ENCODE peak calls at places on chromosome 9, in seven cellular contexts. L is dermis microvascular lymphatic vessel endothelial cell; C is activated CD8-positive, alpha-beta memory T cell treated with anti-CD3 and anti-CD28 coated beads for 1 hour; X is NB4; S is HTR-8/SVneo; Y is AG10803; G is CD8-positive, alpha-beta T cell. E is an unnamed sample.

GRCh38 chr9:33436445-33436844 is 10.9 kb downstream of the AQP3 start:
- DNase-seq in L (no peak), X (peak; percentile 71), Y (no peak), C (no peak), S (no peak), G (no peak), E (no peak)

GRCh38 chr9:22454021-22454420 is 7.4 kb downstream of the DMRTA1 start:
- DNase-seq in S (no peak), Y (no peak), C (no peak), L (no peak), G (no peak), X (no peak), E (no peak)

GRCh38 chr9:32590898-32591297 is 17.9 kb upstream of the NDUFB6 start:
- DNase-seq in L (no peak), S (no peak), X (no peak), Y (no peak), G (no peak), C (no peak), E (no peak)

GRCh38 chr9:37969130-37969529 is 65.2 kb upstream of the SLC25A51 start:
- DNase-seq in C (no peak), G (no peak), L (peak; percentile 77), X (no peak), Y (no peak), S (no peak), E (no peak)

GRCh38 chr9:4639420-4639819 is 22.7 kb upstream of the PLPP6 start:
- DNase-seq in L (no peak), C (no peak), Y (no peak), G (no peak), X (no peak), S (no peak), E (no peak)

GRCh38 chr9:129333961-129334743 is 156.1 kb upstream of the IER5L start:
- DNase-seq in X (peak; percentile 97), C (no peak), L (peak; percentile 71), G (peak; percentile 35), Y (peak; percentile 96), S (peak; percentile 91), E (peak; percentile 62)

GRCh38 chr9:134321571-134321930 is 4.7 kb upstream of the RXRA start:
- DNase-seq in X (no peak), L (no peak), Y (no peak), S (no peak), G (no peak), C (no peak), E (no peak)

GRCh38 chr9:85117831-85118230 is 448.3 kb downstream of the NTRK2 start:
- DNase-seq in X (no peak), C (no peak), G (no peak), Y (no peak), L (no peak), S (no peak), E (no peak)

GRCh38 chr9:70602364-70603019 is 188.0 kb upstream of the KLF9 start:
- DNase-seq in G (peak; percentile 29), S (peak; percentile 57), Y (peak; percentile 88), X (peak; percentile 62), C (peak; percentile 17), L (peak; percentile 85), E (no peak)

E was measured in esophagus squamous epithelium.